ENCODE peak calls at places on chromosomes 6 and 20, in nine cellular contexts. J is NCI-H774; T is activated T-cell treated with anti-CD3 and anti-CD28 coated beads, Interleukin-2, amount 50 U/mL, for 72 hours; P is GM12892; D is uterus; A is HS-27A; F is NCI-H2081 treated with DMSO at 0.1 percent for 48 hours; Y is GM12891; W is naive thymus-derived CD8-positive, alpha-beta T cell. I is an unnamed sample.
A peak's percentile ranks its signal among the peaks of the same experiment; 100 is the strongest.

GRCh38 chr20:35117148-35117547 is 24.5 kb upstream of the TRPC4AP start:
- DNase-seq in P (no peak), A (no peak), T (no peak), J (no peak), W (no peak), F (no peak), Y (no peak), D (no peak), I (no peak)

GRCh38 chr6:1917628-1918371 is 308.1 kb downstream of the FOXC1 start:
- DNase-seq in W (no peak), D (no peak), F (no peak), P (no peak), A (peak; percentile 80), Y (no peak), T (peak; percentile 71), J (no peak), I (no peak)

GRCh38 chr20:58053391-58054055 is 174.9 kb downstream of the ANKRD60 start:
- DNase-seq in W (no peak), Y (no peak), F (no peak), T (no peak), J (no peak), D (no peak), A (no peak), P (no peak), I (no peak)

GRCh38 chr6:21500894-21501293 is 92.7 kb upstream of the SOX4 start:
- DNase-seq in P (no peak), J (peak; percentile 96), D (no peak), Y (no peak), A (no peak), T (no peak), W (no peak), F (peak; percentile 95), I (no peak)

GRCh38 chr20:8330785-8331699 is 199.0 kb downstream of the PLCB1 start:
- DNase-seq in W (no peak), Y (no peak), J (no peak), F (no peak), A (no peak), D (no peak), T (no peak), P (no peak), I (no peak)

GRCh38 chr6:37483917-37484785 is 15.5 kb downstream of the CCDC167 start:
- DNase-seq in Y (peak; percentile 86), T (peak; percentile 73), P (peak; percentile 90), W (peak; percentile 86), J (peak; percentile 17), D (peak; percentile 61), F (no peak), A (no peak), I (peak; percentile 75)

GRCh38 chr6:111406200-111406711 is 76.8 kb downstream of the REV3L start:
- DNase-seq in J (no peak), Y (no peak), P (no peak), A (no peak), F (no peak), D (no peak), W (no peak), T (no peak), I (peak; percentile 28)

GRCh38 chr6:111750753-111751684 is 122.2 kb downstream of the FYN start:
- DNase-seq in A (no peak), Y (no peak), J (no peak), F (no peak), T (peak; percentile 64), P (no peak), W (peak; percentile 77), D (no peak), I (no peak)

GRCh38 chr6:116363759-116364158 is 7.0 kb upstream of the DSE start:
- DNase-seq in T (no peak), P (no peak), D (no peak), A (no peak), W (no peak), F (no peak), Y (no peak), J (no peak), I (no peak)

GRCh38 chr20:14687317-14687716 is 349.9 kb upstream of the FLRT3 start:
- DNase-seq in T (no peak), F (no peak), P (no peak), A (no peak), Y (no peak), W (no peak), J (no peak), D (no peak), I (no peak)

GRCh38 chr6:52504778-52505127 is 72.1 kb downstream of the TRAM2 start:
- DNase-seq in W (no peak), P (no peak), F (no peak), T (no peak), A (no peak), J (peak; percentile 30), D (no peak), Y (no peak), I (no peak)

GRCh38 chr6:90074161-90074560 is 179.9 kb downstream of the GJA10 start:
- DNase-seq in W (no peak), A (no peak), Y (no peak), F (no peak), D (no peak), J (no peak), P (no peak), T (no peak), I (no peak)

GRCh38 chr6:2746557-2747061 is 4.1 kb downstream of the MYLK4 start:
- DNase-seq in A (no peak), F (no peak), T (no peak), P (no peak), Y (no peak), W (no peak), J (no peak), D (no peak), I (no peak)

GRCh38 chr6:57048577-57048976 is 2.1 kb downstream of the KIAA1586 start:
- DNase-seq in W (no peak), A (no peak), J (no peak), P (no peak), D (no peak), T (no peak), Y (no peak), F (no peak), I (no peak)

GRCh38 chr20:63381781-63382431 is 20.8 kb upstream of the CHRNA4 start:
- DNase-seq in W (no peak), Y (peak; percentile 80), T (peak; percentile 33), J (no peak), P (peak; percentile 75), F (no peak), A (no peak), D (no peak), I (peak; percentile 76)

GRCh38 chr6:43308101-43308989 is at the start of gene CRIP3:
- DNase-seq in J (peak; percentile 23), W (peak; percentile 75), P (no peak), Y (no peak), D (peak; percentile 35), T (peak; percentile 66), F (no peak), A (peak; percentile 17), I (no peak)

GRCh38 chr6:113736978-113737377 is 120.2 kb upstream of the MARCKS start:
- DNase-seq in F (no peak), J (no peak), P (no peak), Y (no peak), D (no peak), W (no peak), A (no peak), T (no peak), I (no peak)

GRCh38 chr6:135116566-135116965 is 61.9 kb upstream of the HBS1L start:
- DNase-seq in F (no peak), Y (no peak), D (no peak), T (peak; percentile 29), W (no peak), P (no peak), J (no peak), A (no peak), I (no peak)

GRCh38 chr6:33696538-33697518 is 14.7 kb downstream of the UQCC2 start:
- DNase-seq in T (no peak), J (peak; percentile 32), F (peak; percentile 89), A (no peak), Y (no peak), P (no peak), D (peak; percentile 56), W (no peak), I (peak; percentile 54)

GRCh38 chr6:164108869-164109769 is 694.6 kb downstream of the QKI start:
- DNase-seq in P (no peak), Y (no peak), F (no peak), W (no peak), J (no peak), T (no peak), A (no peak), D (peak; percentile 26), I (no peak)

GRCh38 chr20:29086938-29087337 is 2170.5 kb upstream of the DEFB115 start:
- DNase-seq in J (no peak), D (no peak), T (no peak), F (no peak), Y (no peak), W (no peak), A (no peak), P (no peak), I (no peak)

GRCh38 chr6:31143148-31143547 is 4.3 kb upstream of the PSORS1C2 start:
- DNase-seq in P (no peak), W (no peak), F (no peak), J (no peak), D (peak; percentile 65), A (no peak), Y (no peak), T (no peak), I (no peak)

GRCh38 chr6:38713812-38714211 is 1.3 kb upstream of the DNAH8 start:
- DNase-seq in A (no peak), J (no peak), F (no peak), P (no peak), W (no peak), Y (no peak), D (no peak), T (peak; percentile 83), I (no peak)

GRCh38 chr6:3769610-3770009 is 18.1 kb upstream of the PXDC1 start:
- DNase-seq in F (no peak), A (no peak), T (no peak), W (no peak), D (no peak), J (no peak), Y (no peak), P (no peak), I (no peak)

GRCh38 chr6:34610819-34611477 is 54.8 kb upstream of the SPDEF start:
- DNase-seq in T (no peak), P (no peak), A (peak; percentile 87), D (no peak), Y (no peak), W (no peak), F (no peak), J (no peak), I (no peak)

GRCh38 chr6:47147836-47148344 is 105.8 kb upstream of the ADGRF1 start:
- DNase-seq in D (no peak), J (no peak), T (no peak), W (no peak), Y (no peak), F (no peak), P (no peak), A (no peak), I (no peak)

GRCh38 chr6:33966536-33966935 is 162.7 kb upstream of the MLN start:
- DNase-seq in J (no peak), D (peak; percentile 3), P (no peak), A (no peak), F (no peak), Y (no peak), T (no peak), W (no peak), I (no peak)

GRCh38 chr6:79070206-79070825 is 7.7 kb downstream of the PHIP start:
- DNase-seq in J (no peak), A (no peak), D (no peak), T (no peak), W (no peak), P (no peak), F (no peak), Y (no peak), I (no peak)

GRCh38 chr6:34608321-34609091 is 52.4 kb upstream of the SPDEF start:
- DNase-seq in T (no peak), P (no peak), W (no peak), J (no peak), D (no peak), Y (no peak), A (no peak), F (no peak), I (no peak)

GRCh38 chr20:35506872-35507638 is 22.4 kb downstream of the C20orf173 start:
- DNase-seq in A (no peak), T (no peak), D (no peak), F (no peak), W (peak; percentile 13), P (no peak), J (no peak), Y (no peak), I (no peak)

GRCh38 chr6:2782825-2783187 is 17.6 kb downstream of the WRNIP1 start:
- DNase-seq in P (no peak), J (no peak), A (no peak), W (no peak), T (no peak), Y (no peak), F (no peak), D (no peak), I (no peak)

I was measured in GM19239.